ENCODE peak calls at places on chromosomes 1 and 21, in four cellular contexts. One of them, this sample, is unnamed.
A peak's percentile ranks its signal among the peaks of the same experiment; 100 is the strongest.

GRCh38 chr1:205925730-205926129 is 17.5 kb downstream of the SLC26A9 start:
- DNase-seq in cardiac muscle cell: no peak
- DNase-seq in adrenal gland: no peak
- DNase-seq in A549: peak; percentile 84
- DNase-seq in this sample: no peak

GRCh38 chr1:48202030-48202752 is 20.3 kb upstream of the SLC5A9 start:
- DNase-seq in cardiac muscle cell: peak; percentile 77
- DNase-seq in adrenal gland: peak; percentile 67
- DNase-seq in A549: peak; percentile 58
- DNase-seq in this sample: peak; percentile 62

GRCh38 chr1:36175137-36176095 is 19.5 kb downstream of the MAP7D1 start:
- DNase-seq in cardiac muscle cell: peak; percentile 95
- DNase-seq in adrenal gland: peak; percentile 29
- DNase-seq in A549: no peak
- DNase-seq in this sample: no peak

GRCh38 chr1:46202975-46203737 is at the start of gene LURAP1:
- DNase-seq in cardiac muscle cell: peak; percentile 74
- DNase-seq in adrenal gland: no peak
- DNase-seq in A549: no peak
- DNase-seq in this sample: peak; percentile 81

GRCh38 chr1:184542291-184542690 is 155.5 kb downstream of the C1orf21 start:
- DNase-seq in cardiac muscle cell: no peak
- DNase-seq in adrenal gland: no peak
- DNase-seq in A549: no peak
- DNase-seq in this sample: no peak

GRCh38 chr1:178538192-178538916 is 25.4 kb downstream of the TEX35 start:
- DNase-seq in cardiac muscle cell: no peak
- DNase-seq in adrenal gland: no peak
- DNase-seq in A549: peak; percentile 36
- DNase-seq in this sample: no peak

GRCh38 chr1:172638885-172639831 is 19.7 kb upstream of the FASLG start:
- DNase-seq in cardiac muscle cell: no peak
- DNase-seq in adrenal gland: no peak
- DNase-seq in A549: peak; percentile 40
- DNase-seq in this sample: no peak

GRCh38 chr1:91895832-91896556 is 10.0 kb upstream of the TGFBR3 start:
- DNase-seq in cardiac muscle cell: no peak
- DNase-seq in adrenal gland: no peak
- DNase-seq in A549: no peak
- DNase-seq in this sample: no peak

GRCh38 chr1:84715620-84716019 is 25.4 kb upstream of the SSX2IP start:
- DNase-seq in cardiac muscle cell: no peak
- DNase-seq in adrenal gland: no peak
- DNase-seq in A549: no peak
- DNase-seq in this sample: peak; percentile 23

GRCh38 chr1:163589735-163590134 is 268.0 kb downstream of the NUF2 start:
- DNase-seq in cardiac muscle cell: no peak
- DNase-seq in adrenal gland: no peak
- DNase-seq in A549: no peak
- DNase-seq in this sample: no peak

GRCh38 chr1:18712254-18712605 is 81.6 kb downstream of the PAX7 start:
- DNase-seq in cardiac muscle cell: no peak
- DNase-seq in adrenal gland: no peak
- DNase-seq in A549: no peak
- DNase-seq in this sample: no peak

DNA sequence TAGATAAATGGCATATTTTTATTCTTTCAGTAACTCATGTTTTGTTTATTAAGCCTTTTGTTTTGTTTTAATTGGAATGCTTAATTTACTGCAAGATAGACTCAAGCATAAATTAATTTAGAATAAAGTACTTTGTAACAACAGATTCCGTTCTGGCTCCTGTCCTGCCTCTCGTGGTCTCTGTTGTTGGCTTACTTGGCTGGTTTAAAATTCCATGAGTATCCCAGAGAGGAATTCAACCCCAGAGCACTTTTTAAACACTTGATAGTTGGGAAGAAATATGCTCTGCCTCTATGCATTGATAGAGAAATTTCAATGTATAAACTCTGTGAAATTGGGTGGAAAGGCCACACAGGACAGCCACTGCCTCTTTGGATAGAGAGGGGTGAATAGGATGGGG is 89.7 kb downstream of the ATP5PO start:
- DNase-seq in cardiac muscle cell: no peak
- DNase-seq in adrenal gland: no peak
- DNase-seq in A549: no peak
- DNase-seq in this sample: no peak
- H3K27ac ChIP-seq in cardiac muscle cell: no peak overlapping the region
- H3K27ac ChIP-seq in adrenal gland: no peak overlapping the region
- H3K27ac ChIP-seq in A549: no peak overlapping the region
- H3K27ac ChIP-seq in this sample: no peak overlapping the region

GRCh38 chr1:197696372-197696771 is 78.9 kb downstream of the DENND1B start:
- DNase-seq in cardiac muscle cell: no peak
- DNase-seq in adrenal gland: no peak
- DNase-seq in A549: peak; percentile 4
- DNase-seq in this sample: no peak

GRCh38 chr1:197695961-197696360 is 79.3 kb downstream of the DENND1B start:
- DNase-seq in cardiac muscle cell: no peak
- DNase-seq in adrenal gland: no peak
- DNase-seq in A549: no peak
- DNase-seq in this sample: no peak

GRCh38 chr1:197690074-197690473 is 85.2 kb downstream of the DENND1B start:
- DNase-seq in cardiac muscle cell: no peak
- DNase-seq in adrenal gland: no peak
- DNase-seq in A549: no peak
- DNase-seq in this sample: peak; percentile 37

GRCh38 chr1:197691816-197692215 is 83.5 kb downstream of the DENND1B start:
- DNase-seq in cardiac muscle cell: no peak
- DNase-seq in adrenal gland: no peak
- DNase-seq in A549: no peak
- DNase-seq in this sample: no peak

DNA sequence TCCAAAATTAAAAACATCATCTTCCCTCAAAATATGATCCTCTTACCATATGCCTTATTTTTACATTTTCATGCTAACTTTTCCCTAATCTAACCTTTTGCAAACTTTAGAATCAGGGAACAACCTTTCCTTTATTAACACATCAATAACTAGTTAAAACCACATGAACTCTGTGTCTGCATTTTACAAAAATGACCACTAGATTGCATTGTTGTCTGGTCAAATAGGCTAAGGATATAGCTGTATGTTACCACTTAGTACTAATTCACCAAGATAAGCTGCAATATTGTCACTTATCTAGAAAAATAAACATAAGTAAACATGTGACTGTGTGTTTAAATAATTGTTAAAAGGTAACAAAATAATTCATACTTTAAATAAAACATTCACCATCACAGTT is 82.3 kb downstream of the DENND1B start:
- DNase-seq in cardiac muscle cell: no peak
- DNase-seq in adrenal gland: no peak
- DNase-seq in A549: peak; percentile 13
- DNase-seq in this sample: no peak
- H3K27ac ChIP-seq in cardiac muscle cell: no peak overlapping the region
- H3K27ac ChIP-seq in adrenal gland: no peak overlapping the region
- H3K27ac ChIP-seq in A549: no peak overlapping the region
- H3K27ac ChIP-seq in this sample: no peak overlapping the region

GRCh38 chr1:113784104-113784779 is 25.0 kb upstream of the PHTF1 start:
- DNase-seq in cardiac muscle cell: no peak
- DNase-seq in adrenal gland: no peak
- DNase-seq in A549: no peak
- DNase-seq in this sample: no peak
- H3K27ac ChIP-seq in cardiac muscle cell: peak overlapping the region; percentile 3
- H3K27ac ChIP-seq in adrenal gland: no peak overlapping the region
- H3K27ac ChIP-seq in A549: no peak overlapping the region
- H3K27ac ChIP-seq in this sample: peak overlapping the region; percentile 23

GRCh38 chr1:27624467-27625233 is 10.3 kb downstream of the FGR start:
- DNase-seq in cardiac muscle cell: no peak
- DNase-seq in adrenal gland: no peak
- DNase-seq in A549: no peak
- DNase-seq in this sample: no peak
- H3K27ac ChIP-seq in cardiac muscle cell: no peak overlapping the region
- H3K27ac ChIP-seq in adrenal gland: no peak overlapping the region
- H3K27ac ChIP-seq in A549: no peak overlapping the region
- H3K27ac ChIP-seq in this sample: no peak overlapping the region

GRCh38 chr1:9874412-9874811 is 35.7 kb downstream of the CTNNBIP1 start:
- DNase-seq in cardiac muscle cell: no peak
- DNase-seq in adrenal gland: no peak
- DNase-seq in A549: no peak
- DNase-seq in this sample: no peak
- H3K27ac ChIP-seq in cardiac muscle cell: no peak overlapping the region
- H3K27ac ChIP-seq in adrenal gland: no peak overlapping the region
- H3K27ac ChIP-seq in A549: no peak overlapping the region
- H3K27ac ChIP-seq in this sample: no peak overlapping the region